ENCODE peak calls at places on chromosomes 7 and 10, in ten cellular contexts. Z is bronchial epithelial cell, V is heart left ventricle, P is body of pancreas, R is ovary, B is psoas muscle, G is GM12865, C is cardiac muscle cell, M is GM06990, Y is foreskin fibroblast. D is an unnamed sample.

GRCh38 chr10:3763035-3763456 is 22.0 kb downstream of the KLF6 start:
- DNase-seq in Z (peak), V (no peak), P (no peak), R (no peak), B (no peak), G (no peak), C (no peak), M (no peak), Y (no peak), D (no peak)

GRCh38 chr7:29086545-29086944 is 59.8 kb downstream of the CPVL start:
- DNase-seq in Z (no peak), V (no peak), P (no peak), R (no peak), B (no peak), G (no peak), C (no peak), M (no peak), Y (no peak), D (no peak)

GRCh38 chr10:117503170-117503885 is 39.2 kb upstream of the EMX2 start:
- DNase-seq in Z (no peak), V (no peak), P (no peak), R (no peak), B (no peak), G (peak), C (peak), M (no peak), Y (peak), D (peak)

GRCh38 chr7:3259711-3260424 is 41.2 kb upstream of the SDK1 start:
- DNase-seq in Z (no peak), V (no peak), P (no peak), R (peak), B (no peak), G (no peak), C (peak), M (no peak), Y (no peak), D (no peak)

GRCh38 chr7:98526059-98526458 is 91.0 kb upstream of the NPTX2 start:
- DNase-seq in Z (no peak), V (no peak), P (no peak), R (no peak), B (no peak), G (no peak), C (no peak), M (no peak), Y (no peak), D (no peak)

GRCh38 chr10:78313636-78314035 is 280.0 kb downstream of the RPS24 start:
- DNase-seq in Z (no peak), V (no peak), P (no peak), R (no peak), B (no peak), G (no peak), C (no peak), M (no peak), Y (no peak), D (no peak)

GRCh38 chr7:79615466-79615865 is 162.0 kb upstream of the MAGI2 start:
- DNase-seq in Z (no peak), V (no peak), P (no peak), R (no peak), B (no peak), G (no peak), C (peak), M (no peak), Y (no peak), D (no peak)

GRCh38 chr10:113854757-113855626 is 531 bp downstream of the NHLRC2 start:
- DNase-seq in Z (peak), V (peak), P (peak), R (no peak), B (peak), G (peak), C (peak), M (peak), Y (peak), D (no peak)

GRCh38 chr10:121753726-121754476 is 155.7 kb upstream of the FGFR2 start:
- DNase-seq in Z (peak), V (no peak), P (no peak), R (no peak), B (no peak), G (peak), C (peak), M (peak), Y (peak), D (peak)

GRCh38 chr10:127174866-127175265 is 21.5 kb downstream of the INSYN2A start:
- DNase-seq in Z (no peak), V (no peak), P (no peak), R (no peak), B (no peak), G (no peak), C (no peak), M (no peak), Y (no peak), D (no peak)

GRCh38 chr10:126902157-126902556 is 3.1 kb upstream of the DOCK1 start:
- DNase-seq in Z (peak), V (no peak), P (peak), R (no peak), B (no peak), G (no peak), C (peak), M (no peak), Y (peak), D (peak)

GRCh38 chr10:31961675-31962074 is 33.0 kb upstream of the ARHGAP12 start:
- DNase-seq in Z (peak), V (no peak), P (no peak), R (no peak), B (no peak), G (peak), C (peak), M (no peak), Y (peak), D (peak)

GRCh38 chr7:51090411-51090810 is 226.2 kb downstream of the COBL start:
- DNase-seq in Z (no peak), V (no peak), P (no peak), R (no peak), B (no peak), G (no peak), C (peak), M (no peak), Y (no peak), D (no peak)

GRCh38 chr10:97365761-97366351 is 31.3 kb upstream of the FRAT2 start:
- DNase-seq in Z (no peak), V (no peak), P (no peak), R (no peak), B (no peak), G (no peak), C (no peak), M (no peak), Y (no peak), D (no peak)

GRCh38 chr10:72261323-72262018 is 12.3 kb upstream of the DDIT4 start:
- DNase-seq in Z (peak), V (no peak), P (peak), R (no peak), B (no peak), G (peak), C (no peak), M (no peak), Y (no peak), D (no peak)

GRCh38 chr10:78774999-78775711 is 293.6 kb upstream of the ZMIZ1 start:
- DNase-seq in Z (peak), V (peak), P (peak), R (peak), B (peak), G (no peak), C (peak), M (no peak), Y (no peak), D (no peak)

GRCh38 chr10:101031128-101031795 is at the start of the genes PDZD7 and SFXN3:
- DNase-seq in Z (peak), V (peak), P (peak), R (peak), B (peak), G (peak), C (peak), M (peak), Y (peak), D (peak)

GRCh38 chr10:118840071-118840775 is 85.5 kb upstream of the CACUL1 start:
- DNase-seq in Z (peak), V (no peak), P (no peak), R (no peak), B (no peak), G (peak), C (peak), M (peak), Y (no peak), D (no peak)

GRCh38 chr10:132461683-132462231 is 64.8 kb downstream of the PWWP2B start:
- DNase-seq in Z (peak), V (peak), P (peak), R (no peak), B (peak), G (no peak), C (no peak), M (no peak), Y (no peak), D (no peak)

DNA sequence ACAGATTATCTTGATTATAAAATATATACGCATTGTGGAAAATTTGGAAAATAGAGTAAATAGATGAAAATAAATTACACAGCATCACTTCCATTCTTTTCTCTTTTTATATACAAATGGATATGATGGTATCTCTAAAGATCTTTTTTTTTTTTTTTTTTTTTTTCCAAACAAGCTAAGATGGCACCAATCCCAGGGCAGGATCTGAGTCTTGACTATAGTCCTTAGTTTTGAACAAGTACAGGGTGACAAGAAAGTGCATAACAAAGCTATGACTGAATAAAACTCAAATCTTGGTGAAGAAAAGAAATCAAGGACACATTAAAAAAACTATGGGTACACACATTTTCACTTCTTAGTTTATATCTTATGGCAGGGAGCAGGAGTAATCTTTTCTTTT is 42.6 kb upstream of the FAM133B start:
- DNase-seq in Z (no peak), V (no peak), P (no peak), R (no peak), B (no peak), G (no peak), C (no peak), M (no peak), Y (no peak), D (no peak)
- H3K4me3 ChIP-seq in Z (no peak), V (no peak), P (no peak), R (no peak), B (no peak), G (no peak), C (no peak), M (no peak), Y (no peak), D (no peak)

GRCh38 chr10:52952391-52953079 is 180.0 kb upstream of the MBL2 start:
- DNase-seq in Z (no peak), V (no peak), P (no peak), R (peak), B (no peak), G (no peak), C (peak), M (no peak), Y (no peak), D (no peak)

GRCh38 chr10:52950578-52950977 is 178.0 kb upstream of the MBL2 start:
- DNase-seq in Z (no peak), V (no peak), P (no peak), R (no peak), B (no peak), G (peak), C (no peak), M (no peak), Y (no peak), D (no peak)

GRCh38 chr10:52949899-52950298 is 177.3 kb upstream of the MBL2 start:
- DNase-seq in Z (no peak), V (no peak), P (no peak), R (no peak), B (no peak), G (peak), C (no peak), M (no peak), Y (no peak), D (no peak)

GRCh38 chr10:52954407-52954806 is 181.8 kb upstream of the MBL2 start:
- DNase-seq in Z (peak), V (no peak), P (no peak), R (no peak), B (no peak), G (no peak), C (no peak), M (no peak), Y (no peak), D (no peak)

DNA sequence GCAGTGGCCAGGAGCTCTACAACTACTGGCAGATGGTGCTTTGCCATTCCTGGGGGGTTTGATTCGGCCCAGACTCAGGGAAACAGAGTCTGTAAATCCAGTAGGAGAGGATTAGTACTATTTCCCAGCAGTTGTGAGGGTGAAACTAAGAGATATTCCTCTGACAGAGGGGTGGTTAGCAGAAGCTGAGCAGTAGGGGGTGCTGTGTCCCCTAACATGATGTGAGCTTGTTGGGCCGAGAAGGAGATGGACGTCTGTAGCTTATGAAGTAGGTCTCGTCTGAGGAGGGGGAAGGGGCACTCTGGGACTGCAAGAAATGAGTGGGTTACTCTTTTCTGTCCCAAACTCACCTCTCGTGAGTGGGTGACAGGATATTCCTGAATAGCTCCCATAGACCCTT is 179.2 kb upstream of the MBL2 start:
- DNase-seq in Z (peak), V (no peak), P (peak), R (peak), B (no peak), G (peak), C (peak), M (no peak), Y (no peak), D (no peak)
- TF ChIP-seq CTCF in Z (peak), V (peak), P (peak), R (no peak), B (no peak), G (peak), C (peak), M (peak), Y (peak), D (peak)

DNA sequence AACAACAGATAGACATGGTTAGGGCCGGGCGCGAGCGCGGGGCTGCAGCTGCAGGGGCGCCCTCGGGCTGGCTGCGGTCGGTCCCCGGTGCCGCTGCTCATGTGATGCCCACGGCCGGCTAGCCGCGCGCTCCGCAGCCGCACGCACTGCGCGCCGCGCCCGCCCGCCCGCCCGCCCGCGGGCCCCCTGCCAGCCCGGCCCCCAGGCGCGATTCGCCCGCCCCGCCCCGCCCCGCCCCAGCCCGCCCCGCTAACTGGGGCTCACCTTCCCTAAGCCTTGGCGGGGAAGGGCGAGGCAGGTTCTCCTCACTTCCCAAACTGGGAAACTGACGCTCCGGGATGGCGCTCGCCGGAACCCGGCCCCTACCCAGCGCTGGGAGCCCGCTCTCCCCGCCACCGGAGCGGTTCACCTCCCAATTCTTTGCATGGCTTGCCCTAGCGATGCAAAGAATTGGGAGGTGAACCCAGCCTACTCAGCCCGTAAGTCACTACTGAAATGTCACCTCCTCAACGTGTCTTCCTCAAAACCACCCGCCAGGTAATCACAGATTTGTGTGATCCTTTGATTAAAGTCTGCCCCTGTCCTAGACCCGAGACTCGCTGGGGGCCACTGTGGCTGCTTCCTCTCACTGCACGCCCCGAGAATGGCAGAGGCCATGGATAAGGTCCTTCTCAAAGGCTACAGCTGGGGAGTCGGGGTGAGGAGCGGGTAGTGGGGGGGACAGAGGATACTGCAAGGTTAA is 162.1 kb downstream of the SH3PXD2A start:
- DNase-seq in Z (no peak), V (no peak), P (no peak), R (peak), B (peak), G (peak), C (no peak), M (peak), Y (no peak), D (no peak)
- H3K4me3 ChIP-seq in Z (peak), V (peak), P (no peak), R (peak), B (peak), G (peak), C (peak), M (peak), Y (peak), D (peak)

GRCh38 chr7:26367219-26367711 is 75.6 kb downstream of the SNX10 start:
- DNase-seq in Z (no peak), V (no peak), P (peak), R (no peak), B (no peak), G (no peak), C (no peak), M (no peak), Y (no peak), D (no peak)
- TF ChIP-seq CTCF in Z (no peak), V (no peak), P (no peak), R (no peak), B (no peak), G (no peak), C (no peak), M (no peak), Y (no peak), D (no peak)

DNA sequence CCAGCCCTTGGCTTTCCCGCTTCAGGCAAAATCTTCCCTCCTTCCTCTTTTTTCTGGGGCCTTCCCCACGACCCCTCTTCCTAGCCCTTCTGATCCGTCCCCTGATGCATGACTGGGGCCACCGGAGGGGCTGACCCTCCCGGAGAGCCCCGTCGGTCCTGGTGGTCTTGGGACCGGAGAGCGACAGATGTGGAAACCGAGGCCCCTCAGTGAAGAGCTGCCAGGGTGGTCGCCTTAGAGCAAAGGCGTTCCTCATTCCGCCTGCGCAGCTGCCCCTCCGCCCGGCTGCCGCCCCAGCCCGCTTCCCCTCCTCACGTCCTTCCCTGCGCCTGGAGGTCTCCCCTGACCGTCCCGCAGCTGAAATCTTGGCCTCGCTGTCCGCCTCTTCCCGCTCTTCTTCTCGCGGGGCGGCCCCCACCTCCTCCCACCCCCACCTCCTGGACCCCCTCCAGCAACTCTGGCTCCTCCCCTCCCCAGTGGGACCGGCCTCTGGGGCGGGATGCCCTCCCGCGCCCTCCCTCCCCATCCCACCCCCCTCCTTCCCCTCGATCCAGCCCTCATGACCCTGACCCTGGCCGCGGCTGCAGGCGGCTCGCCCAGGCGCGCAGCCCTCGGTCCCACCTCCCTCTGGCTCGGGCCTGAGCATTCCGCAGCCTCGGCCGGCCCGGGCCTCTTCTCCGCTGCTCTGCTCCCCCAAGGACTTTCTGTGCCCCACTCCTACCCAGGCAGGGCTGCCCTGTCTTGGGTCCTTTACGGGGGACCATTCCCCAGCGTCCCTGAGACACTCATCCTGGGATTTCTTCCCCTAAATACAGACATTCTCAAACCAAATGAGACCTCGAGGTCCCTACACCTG is at the start of gene RARRES2:
- DNase-seq in Z (no peak), V (no peak), P (peak), R (peak), B (peak), G (no peak), C (peak), M (no peak), Y (no peak), D (no peak)
- H3K4me3 ChIP-seq in Z (no peak), V (peak), P (peak), R (peak), B (peak), G (no peak), C (peak), M (no peak), Y (peak), D (peak)

GRCh38 chr7:90536449-90536848 is 59.7 kb upstream of the CDK14 start:
- DNase-seq in Z (no peak), V (no peak), P (no peak), R (no peak), B (no peak), G (no peak), C (no peak), M (no peak), Y (no peak), D (no peak)

GRCh38 chr7:90538405-90538804 is 57.7 kb upstream of the CDK14 start:
- DNase-seq in Z (no peak), V (no peak), P (no peak), R (no peak), B (no peak), G (no peak), C (no peak), M (no peak), Y (no peak), D (no peak)

GRCh38 chr7:90540406-90540805 is 55.7 kb upstream of the CDK14 start:
- DNase-seq in Z (no peak), V (no peak), P (no peak), R (no peak), B (no peak), G (no peak), C (no peak), M (no peak), Y (no peak), D (no peak)
- TF ChIP-seq CTCF in Z (no peak), V (no peak), P (no peak), R (no peak), B (no peak), G (no peak), C (no peak), M (no peak), Y (no peak), D (no peak)

GRCh38 chr7:20217193-20217948 is at the start of gene MACC1:
- DNase-seq in Z (peak), V (no peak), P (peak), R (no peak), B (peak), G (peak), C (no peak), M (peak), Y (no peak), D (no peak)
- H3K4me3 ChIP-seq in Z (peak), V (no peak), P (peak), R (no peak), B (no peak), G (peak), C (no peak), M (peak), Y (no peak), D (no peak)